ENCODE peak calls at places on chromosomes 1 and 21, in seven cellular contexts. One of them, this sample, is unnamed.

GRCh38 chr1:30756545-30757195 is 904 bp downstream of the LAPTM5 start:
- DNase-seq in K562: peak; percentile 82
- DNase-seq in H1: no peak
- DNase-seq in upper lobe of left lung: peak; percentile 90
- DNase-seq in sigmoid colon: peak; percentile 84
- DNase-seq in tibial nerve: peak; percentile 62
- DNase-seq in stomach: peak; percentile 58
- DNase-seq in this sample: peak; percentile 67

GRCh38 chr1:93014156-93014555 is 52.9 kb upstream of the DIPK1A start:
- DNase-seq in sigmoid colon: no peak
- DNase-seq in tibial nerve: no peak
- DNase-seq in H1: no peak
- DNase-seq in K562: no peak
- DNase-seq in upper lobe of left lung: no peak
- DNase-seq in stomach: no peak
- DNase-seq in this sample: no peak

GRCh38 chr1:246705368-246705767 is 18.8 kb upstream of the SCCPDH start:
- DNase-seq in stomach: no peak
- DNase-seq in sigmoid colon: no peak
- DNase-seq in upper lobe of left lung: no peak
- DNase-seq in K562: no peak
- DNase-seq in H1: no peak
- DNase-seq in tibial nerve: no peak
- DNase-seq in this sample: no peak

GRCh38 chr1:234593771-234594504 is 16.0 kb downstream of the IRF2BP2 start:
- DNase-seq in H1: no peak
- DNase-seq in stomach: no peak
- DNase-seq in K562: no peak
- DNase-seq in sigmoid colon: no peak
- DNase-seq in tibial nerve: no peak
- DNase-seq in upper lobe of left lung: no peak
- DNase-seq in this sample: no peak

GRCh38 chr1:34597877-34598514 is 156.9 kb upstream of the GJB5 start:
- DNase-seq in sigmoid colon: no peak
- DNase-seq in tibial nerve: peak; percentile 51
- DNase-seq in upper lobe of left lung: peak; percentile 73
- DNase-seq in K562: peak; percentile 77
- DNase-seq in stomach: peak; percentile 76
- DNase-seq in H1: peak; percentile 96
- DNase-seq in this sample: peak; percentile 75

GRCh38 chr1:183685112-183685713 is 32.1 kb upstream of the APOBEC4 start:
- DNase-seq in upper lobe of left lung: peak; percentile 30
- DNase-seq in stomach: peak; percentile 30
- DNase-seq in H1: no peak
- DNase-seq in sigmoid colon: no peak
- DNase-seq in K562: peak; percentile 65
- DNase-seq in tibial nerve: peak; percentile 29
- DNase-seq in this sample: no peak

GRCh38 chr1:184283999-184284398 is 102.8 kb upstream of the C1orf21 start:
- DNase-seq in stomach: no peak
- DNase-seq in K562: no peak
- DNase-seq in upper lobe of left lung: peak; percentile 27
- DNase-seq in sigmoid colon: peak; percentile 90
- DNase-seq in H1: no peak
- DNase-seq in tibial nerve: no peak
- DNase-seq in this sample: peak; percentile 45

GRCh38 chr1:186375152-186375928 is at the start of the genes ODR4 and TPR:
- DNase-seq in tibial nerve: peak; percentile 99
- DNase-seq in sigmoid colon: peak; percentile 99
- DNase-seq in upper lobe of left lung: peak; percentile 98
- DNase-seq in stomach: peak; percentile 98
- DNase-seq in H1: peak; percentile 95
- DNase-seq in K562: peak; percentile 100
- DNase-seq in this sample: peak; percentile 97

GRCh38 chr1:75133754-75134655 is at the start of gene LHX8:
- DNase-seq in stomach: no peak
- DNase-seq in sigmoid colon: no peak
- DNase-seq in K562: no peak
- DNase-seq in tibial nerve: no peak
- DNase-seq in upper lobe of left lung: no peak
- DNase-seq in H1: peak; percentile 59
- DNase-seq in this sample: no peak

GRCh38 chr1:75310067-75310466 is 175.9 kb downstream of the LHX8 start:
- DNase-seq in H1: no peak
- DNase-seq in K562: no peak
- DNase-seq in upper lobe of left lung: no peak
- DNase-seq in tibial nerve: no peak
- DNase-seq in stomach: no peak
- DNase-seq in sigmoid colon: no peak
- DNase-seq in this sample: no peak

GRCh38 chr1:1797731-1798341 is 19.6 kb upstream of the NADK start:
- DNase-seq in K562: no peak
- DNase-seq in stomach: peak; percentile 43
- DNase-seq in sigmoid colon: no peak
- DNase-seq in tibial nerve: no peak
- DNase-seq in H1: no peak
- DNase-seq in upper lobe of left lung: no peak
- DNase-seq in this sample: no peak

GRCh38 chr1:225769687-225770086 is 7.9 kb upstream of the SRP9 start:
- DNase-seq in stomach: no peak
- DNase-seq in sigmoid colon: no peak
- DNase-seq in H1: no peak
- DNase-seq in tibial nerve: no peak
- DNase-seq in K562: no peak
- DNase-seq in upper lobe of left lung: no peak
- DNase-seq in this sample: no peak

GRCh38 chr1:181445436-181445835 is 37.9 kb upstream of the CACNA1E start:
- DNase-seq in sigmoid colon: no peak
- DNase-seq in stomach: no peak
- DNase-seq in H1: no peak
- DNase-seq in upper lobe of left lung: no peak
- DNase-seq in K562: no peak
- DNase-seq in tibial nerve: no peak
- DNase-seq in this sample: no peak

GRCh38 chr1:99397029-99397428 is 132.7 kb downstream of the PLPPR4 start:
- DNase-seq in K562: no peak
- DNase-seq in sigmoid colon: no peak
- DNase-seq in stomach: no peak
- DNase-seq in tibial nerve: no peak
- DNase-seq in H1: no peak
- DNase-seq in upper lobe of left lung: no peak
- DNase-seq in this sample: no peak

GRCh38 chr1:39410915-39411436 is 80.5 kb upstream of the BMP8A start:
- DNase-seq in upper lobe of left lung: peak; percentile 78
- DNase-seq in K562: peak; percentile 90
- DNase-seq in H1: no peak
- DNase-seq in sigmoid colon: peak; percentile 95
- DNase-seq in tibial nerve: peak; percentile 72
- DNase-seq in stomach: peak; percentile 81
- DNase-seq in this sample: peak; percentile 82

GRCh38 chr1:20325844-20326323 is 35.2 kb downstream of the VWA5B1 start:
- DNase-seq in K562: no peak
- DNase-seq in sigmoid colon: no peak
- DNase-seq in upper lobe of left lung: no peak
- DNase-seq in tibial nerve: no peak
- DNase-seq in H1: no peak
- DNase-seq in stomach: no peak
- DNase-seq in this sample: no peak

GRCh38 chr1:230863449-230863848 is 4.9 kb downstream of the C1orf198 start:
- DNase-seq in stomach: peak; percentile 82
- DNase-seq in sigmoid colon: no peak
- DNase-seq in K562: no peak
- DNase-seq in tibial nerve: no peak
- DNase-seq in upper lobe of left lung: peak; percentile 92
- DNase-seq in H1: no peak
- DNase-seq in this sample: no peak

GRCh38 chr1:186617860-186618780 is 62.1 kb downstream of the PTGS2 start:
- DNase-seq in upper lobe of left lung: peak; percentile 79
- DNase-seq in tibial nerve: peak; percentile 50
- DNase-seq in stomach: peak; percentile 30
- DNase-seq in sigmoid colon: peak; percentile 70
- DNase-seq in K562: no peak
- DNase-seq in H1: no peak
- DNase-seq in this sample: peak; percentile 66

GRCh38 chr1:64686828-64687724 is 57.8 kb upstream of the RAVER2 start:
- DNase-seq in tibial nerve: no peak
- DNase-seq in stomach: peak; percentile 41
- DNase-seq in sigmoid colon: no peak
- DNase-seq in upper lobe of left lung: peak; percentile 27
- DNase-seq in K562: peak; percentile 55
- DNase-seq in H1: no peak
- DNase-seq in this sample: peak; percentile 22

GRCh38 chr1:211517006-211517405 is 25.0 kb upstream of the RD3 start:
- DNase-seq in upper lobe of left lung: no peak
- DNase-seq in H1: no peak
- DNase-seq in tibial nerve: no peak
- DNase-seq in stomach: peak; percentile 34
- DNase-seq in K562: peak; percentile 40
- DNase-seq in sigmoid colon: no peak
- DNase-seq in this sample: peak; percentile 77

GRCh38 chr1:211514030-211514754 is 22.2 kb upstream of the RD3 start:
- DNase-seq in stomach: peak; percentile 87
- DNase-seq in sigmoid colon: peak; percentile 91
- DNase-seq in H1: peak; percentile 90
- DNase-seq in upper lobe of left lung: peak; percentile 77
- DNase-seq in tibial nerve: peak; percentile 77
- DNase-seq in K562: peak; percentile 96
- DNase-seq in this sample: peak; percentile 89

GRCh38 chr1:211511947-211512346 is 20.0 kb upstream of the RD3 start:
- DNase-seq in tibial nerve: no peak
- DNase-seq in K562: no peak
- DNase-seq in stomach: peak; percentile 34
- DNase-seq in upper lobe of left lung: no peak
- DNase-seq in H1: no peak
- DNase-seq in sigmoid colon: no peak
- DNase-seq in this sample: no peak

GRCh38 chr1:211518330-211519289 is 26.6 kb upstream of the RD3 start:
- DNase-seq in H1: no peak
- DNase-seq in stomach: no peak
- DNase-seq in upper lobe of left lung: no peak
- DNase-seq in tibial nerve: no peak
- DNase-seq in sigmoid colon: no peak
- DNase-seq in K562: no peak
- DNase-seq in this sample: no peak

GRCh38 chr1:211515090-211516023 is 23.4 kb upstream of the RD3 start:
- DNase-seq in K562: peak; percentile 93
- DNase-seq in tibial nerve: peak; percentile 21
- DNase-seq in sigmoid colon: peak; percentile 85
- DNase-seq in H1: peak; percentile 91
- DNase-seq in stomach: peak; percentile 93
- DNase-seq in upper lobe of left lung: peak; percentile 77
- DNase-seq in this sample: peak; percentile 94
- TF ChIP-seq EP300 in K562: no peak
- TF ChIP-seq EP300 in tibial nerve: no peak
- TF ChIP-seq EP300 in sigmoid colon: no peak
- TF ChIP-seq EP300 in H1: no peak
- TF ChIP-seq EP300 in stomach: no peak
- TF ChIP-seq EP300 in upper lobe of left lung: no peak
- TF ChIP-seq EP300 in this sample: no peak

DNA sequence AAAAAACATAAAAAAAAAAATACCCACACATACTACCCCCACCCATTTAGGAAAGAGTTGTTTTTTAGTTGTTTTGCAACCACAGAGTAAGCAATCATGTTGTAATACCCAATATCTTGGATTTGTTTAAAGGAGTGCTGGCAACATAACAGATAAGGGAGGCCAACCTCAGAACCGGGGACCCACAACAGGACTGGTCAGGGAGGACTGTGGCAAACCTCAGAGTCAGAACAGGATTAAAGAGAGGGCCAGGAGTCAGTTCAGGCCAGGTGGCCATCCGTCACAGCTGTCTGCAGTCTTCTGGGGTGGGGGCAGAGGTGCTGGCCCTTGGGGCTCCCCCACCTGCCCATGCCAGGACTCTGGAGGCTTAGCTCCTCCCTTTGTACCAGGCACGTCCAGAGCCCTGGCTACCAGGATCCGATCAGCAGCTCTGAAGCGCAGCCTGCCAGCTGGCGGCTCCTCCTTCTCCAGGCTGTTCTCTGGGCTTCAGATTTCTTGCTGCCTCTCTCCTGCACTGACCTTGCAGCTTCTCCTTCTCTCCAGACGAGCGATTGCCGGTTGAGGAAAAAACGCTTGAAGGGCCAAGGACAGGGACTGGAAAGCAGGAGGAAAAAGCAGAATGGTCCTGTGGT is 7.9 kb downstream of the H6PD start:
- DNase-seq in K562: no peak
- DNase-seq in sigmoid colon: peak; percentile 95
- DNase-seq in upper lobe of left lung: peak; percentile 90
- DNase-seq in tibial nerve: peak; percentile 57
- DNase-seq in stomach: peak; percentile 91
- DNase-seq in H1: no peak
- DNase-seq in this sample: peak; percentile 50
- TF ChIP-seq POLR2A in K562: no peak
- TF ChIP-seq POLR2A in sigmoid colon: no peak
- TF ChIP-seq POLR2A in upper lobe of left lung: peak; percentile 19
- TF ChIP-seq POLR2A in tibial nerve: no peak
- TF ChIP-seq POLR2A in stomach: peak; percentile 8
- TF ChIP-seq POLR2A in H1: no peak
- TF ChIP-seq POLR2A in this sample: no peak

GRCh38 chr21:36692844-36693143 is 6.1 kb upstream of the SIM2 start:
- DNase-seq in K562: no peak
- DNase-seq in H1: no peak
- DNase-seq in upper lobe of left lung: no peak
- DNase-seq in sigmoid colon: no peak
- DNase-seq in tibial nerve: no peak
- DNase-seq in stomach: no peak
- DNase-seq in this sample: no peak
- H3K4me3 ChIP-seq in K562: no peak overlapping the region
- H3K4me3 ChIP-seq in H1: peak overlapping the region; percentile 54
- H3K4me3 ChIP-seq in upper lobe of left lung: no peak overlapping the region
- H3K4me3 ChIP-seq in sigmoid colon: no peak overlapping the region
- H3K4me3 ChIP-seq in tibial nerve: no peak overlapping the region
- H3K4me3 ChIP-seq in stomach: peak overlapping the region; percentile 40
- H3K4me3 ChIP-seq in this sample: no peak overlapping the region

DNA sequence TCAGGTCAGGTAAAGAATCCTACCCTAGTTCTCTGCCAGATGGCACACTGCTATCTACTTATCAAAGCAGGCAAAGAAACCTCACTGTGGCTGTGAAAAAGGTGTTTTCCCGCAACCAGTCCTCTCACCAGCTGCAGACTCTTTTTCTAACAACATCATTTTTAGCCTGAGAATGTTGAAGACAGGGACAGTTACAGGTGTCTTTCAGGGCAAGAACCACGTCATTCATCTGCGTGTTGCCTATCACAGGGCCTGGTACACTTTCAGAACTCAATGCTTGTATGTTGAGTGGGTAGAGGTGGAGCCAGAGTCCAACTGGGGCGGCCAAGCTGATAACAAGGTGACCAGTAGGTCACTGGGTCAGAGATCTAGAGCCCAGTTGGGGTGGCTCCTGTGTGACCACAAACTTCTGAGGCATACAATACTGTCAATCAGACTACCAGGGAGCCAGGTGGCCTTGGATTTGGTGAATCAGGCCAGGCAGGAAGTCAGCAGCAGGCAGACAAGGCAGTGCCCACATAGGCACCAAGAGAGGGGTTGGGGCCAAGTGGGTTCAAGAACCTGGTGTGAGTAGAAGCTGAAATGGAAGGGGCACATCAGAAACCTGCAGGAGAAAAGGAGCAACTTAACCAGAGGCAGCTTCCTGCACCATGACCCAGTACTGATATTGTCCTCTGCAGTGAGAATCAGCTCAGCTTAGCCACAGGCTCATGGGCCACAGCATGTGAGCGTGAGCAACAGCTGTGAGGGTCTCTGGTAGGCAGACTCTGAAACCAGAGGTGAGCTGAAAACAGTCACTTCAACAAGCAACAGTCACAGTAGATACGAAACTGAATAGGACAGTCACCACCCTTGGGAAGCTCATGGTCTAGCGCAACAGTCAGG is 123.6 kb downstream of the DTL start:
- DNase-seq in tibial nerve: no peak
- DNase-seq in K562: peak; percentile 69
- DNase-seq in sigmoid colon: no peak
- DNase-seq in H1: no peak
- DNase-seq in upper lobe of left lung: no peak
- DNase-seq in stomach: peak; percentile 64
- DNase-seq in this sample: no peak
- TF ChIP-seq EP300 in tibial nerve: no peak
- TF ChIP-seq EP300 in K562: no peak
- TF ChIP-seq EP300 in sigmoid colon: no peak
- TF ChIP-seq EP300 in H1: no peak
- TF ChIP-seq EP300 in upper lobe of left lung: no peak
- TF ChIP-seq EP300 in stomach: no peak
- TF ChIP-seq EP300 in this sample: no peak